ENCODE peak calls at places on chromosomes 2 and 18, in nine cellular contexts. Z is hypothalamus; N is stimulated activated CD4-positive, alpha-beta T cell treated with anti-CD3 and anti-CD28 coated beads, Interleukin-12 subunit alpha, Interleukin-12 subunit beta, amount 100 ng/mL, for 4 hours; H is HT1080; F is T-helper 22 cell; I is HEK293T; R is fibroblast of pulmonary artery; J is CD4-positive, alpha-beta memory T cell; O is GDM1. B is an unnamed sample.

GRCh38 chr18:54900290-54900689 is 59.0 kb downstream of the CCDC68 start:
- DNase-seq in Z (no peak), N (no peak), H (no peak), F (no peak), I (no peak), R (no peak), J (no peak), O (no peak), B (no peak)

GRCh38 chr2:40339026-40339425 is 112.9 kb downstream of the SLC8A1 start:
- DNase-seq in Z (no peak), N (no peak), H (no peak), F (no peak), I (no peak), R (no peak), J (no peak), O (no peak), B (no peak)

GRCh38 chr2:19709553-19709952 is 192.2 kb downstream of the TTC32 start:
- DNase-seq in Z (no peak), N (no peak), H (no peak), F (no peak), I (no peak), R (no peak), J (no peak), O (no peak), B (no peak)

GRCh38 chr2:229348135-229348534 is 77.0 kb upstream of the PID1 start:
- DNase-seq in Z (no peak), N (no peak), H (no peak), F (no peak), I (no peak), R (peak; percentile 43), J (no peak), O (no peak), B (no peak)

GRCh38 chr2:57877811-57878572 is 168.6 kb upstream of the VRK2 start:
- DNase-seq in Z (no peak), N (no peak), H (no peak), F (no peak), I (no peak), R (no peak), J (no peak), O (no peak), B (no peak)

GRCh38 chr2:61969376-61969775 is 63.9 kb downstream of the COMMD1 start:
- DNase-seq in Z (no peak), N (no peak), H (no peak), F (no peak), I (no peak), R (peak; percentile 28), J (no peak), O (no peak), B (no peak)

GRCh38 chr2:74894261-74895030 is 60.5 kb downstream of the HK2 start:
- DNase-seq in Z (no peak), N (no peak), H (peak; percentile 79), F (no peak), I (no peak), R (peak; percentile 93), J (no peak), O (no peak), B (no peak)

GRCh38 chr18:59123588-59124369 is 15.9 kb upstream of the SEC11C start:
- DNase-seq in Z (no peak), N (no peak), H (peak; percentile 95), F (no peak), I (no peak), R (peak; percentile 62), J (no peak), O (no peak), B (no peak)

GRCh38 chr2:145692971-145693478 is 1173.1 kb upstream of the ZEB2 start:
- DNase-seq in Z (no peak), N (no peak), H (peak; percentile 82), F (no peak), I (no peak), R (peak; percentile 91), J (no peak), O (no peak), B (no peak)

GRCh38 chr2:161119483-161119882 is 40.7 kb upstream of the TANK start:
- DNase-seq in Z (no peak), N (no peak), H (no peak), F (no peak), I (no peak), R (no peak), J (no peak), O (no peak), B (no peak)

GRCh38 chr2:152200562-152201465 is 25.3 kb upstream of the STAM2 start:
- DNase-seq in Z (peak; percentile 4), N (no peak), H (peak; percentile 100), F (no peak), I (peak; percentile 47), R (peak; percentile 93), J (no peak), O (peak; percentile 70), B (no peak)

GRCh38 chr2:8125741-8126691 is 555.8 kb upstream of the ID2 start:
- DNase-seq in Z (no peak), N (no peak), H (no peak), F (no peak), I (no peak), R (peak; percentile 90), J (no peak), O (no peak), B (no peak)

GRCh38 chr2:165144315-165144714 is 59.5 kb downstream of the SCN3A start:
- DNase-seq in Z (no peak), N (no peak), H (no peak), F (no peak), I (no peak), R (no peak), J (no peak), O (peak; percentile 37), B (no peak)

GRCh38 chr2:174787485-174788205 is 23.4 kb upstream of the CHRNA1 start:
- DNase-seq in Z (no peak), N (no peak), H (peak; percentile 76), F (no peak), I (no peak), R (peak; percentile 86), J (no peak), O (no peak), B (no peak)

GRCh38 chr18:3468066-3468705 is 18.2 kb downstream of the TGIF1 start:
- DNase-seq in Z (no peak), N (no peak), H (no peak), F (no peak), I (no peak), R (no peak), J (no peak), O (no peak), B (no peak)

GRCh38 chr2:121705390-121705789 is 31.3 kb downstream of the NIFK start:
- DNase-seq in Z (no peak), N (no peak), H (no peak), F (no peak), I (no peak), R (no peak), J (no peak), O (no peak), B (no peak)

GRCh38 chr2:151437630-151438029 is 27.9 kb downstream of the RIF1 start:
- DNase-seq in Z (no peak), N (no peak), H (peak; percentile 21), F (no peak), I (peak; percentile 5), R (peak; percentile 61), J (peak; percentile 25), O (no peak), B (no peak)

B was measured in spleen.